ENCODE peak calls at places on chromosomes 3 and 15, in ten cellular contexts. A, K, H, V, C, I, Q, F, Z and S are unnamed samples.

GRCh38 chr3:16741890-16742289 is 136.7 kb upstream of the DAZL start:
- DNase-seq in A (no peak), F (no peak), Z (peak), I (no peak), V (no peak), H (peak), K (no peak), C (no peak), Q (no peak), S (no peak)

GRCh38 chr3:187139126-187139894 is at the start of gene RPL39L:
- DNase-seq in H (peak), K (no peak), Z (peak), I (peak), V (peak), Q (peak), C (peak), A (peak), F (peak), S (peak)

GRCh38 chr3:191775451-191776233 is 314.7 kb downstream of the PYDC2 start:
- DNase-seq in I (no peak), V (peak), H (peak), K (no peak), Q (no peak), F (no peak), A (no peak), C (no peak), Z (no peak), S (no peak)

GRCh38 chr15:42159381-42160015 is 3.1 kb upstream of the PLA2G4F start:
- DNase-seq in F (no peak), K (no peak), Q (no peak), Z (peak), A (no peak), I (no peak), H (no peak), V (no peak), C (no peak), S (no peak)

GRCh38 chr3:134988666-134989065 is 193.6 kb downstream of the EPHB1 start:
- DNase-seq in V (no peak), H (peak), I (no peak), K (no peak), Q (no peak), F (no peak), C (no peak), A (no peak), Z (peak), S (no peak)

GRCh38 chr3:14330508-14330907 is 71.9 kb upstream of the SLC6A6 start:
- DNase-seq in K (no peak), H (no peak), Z (no peak), C (no peak), F (no peak), Q (no peak), A (no peak), V (no peak), I (no peak), S (no peak)

GRCh38 chr3:185717121-185717520 is 107.7 kb downstream of the IGF2BP2 start:
- DNase-seq in C (no peak), I (no peak), F (no peak), K (no peak), Q (no peak), H (peak), Z (no peak), V (peak), A (peak), S (no peak)

GRCh38 chr15:57892181-57892580 is 173.3 kb downstream of the ALDH1A2 start:
- DNase-seq in A (no peak), Z (no peak), K (no peak), H (no peak), V (peak), C (no peak), F (no peak), I (no peak), Q (no peak), S (no peak)

GRCh38 chr3:172225215-172225707 is 185.9 kb downstream of the FNDC3B start:
- DNase-seq in C (no peak), V (no peak), Q (no peak), F (no peak), H (no peak), A (no peak), K (no peak), I (no peak), Z (no peak), S (no peak)

GRCh38 chr3:108334698-108335097 is 38.4 kb downstream of the HHLA2 start:
- DNase-seq in Z (no peak), V (peak), H (peak), K (no peak), A (no peak), C (no peak), Q (no peak), I (no peak), F (no peak), S (no peak)

GRCh38 chr15:86916671-86917450 is 837.2 kb downstream of the AGBL1 start:
- DNase-seq in I (no peak), K (no peak), H (no peak), C (peak), Z (peak), Q (peak), A (no peak), F (no peak), V (no peak), S (peak)

GRCh38 chr3:143847787-143848631 is at the start of gene SLC9A9:
- DNase-seq in K (no peak), I (no peak), H (peak), Z (peak), V (peak), C (peak), A (peak), Q (peak), F (peak), S (peak)

GRCh38 chr3:123791417-123791816 is 92.7 kb downstream of the MYLK start:
- DNase-seq in V (no peak), A (peak), F (no peak), I (no peak), Q (no peak), C (no peak), Z (no peak), H (peak), K (no peak), S (no peak)

GRCh38 chr3:170458285-170458684 is 39.6 kb downstream of the CLDN11 start:
- DNase-seq in C (no peak), V (peak), A (no peak), H (no peak), F (no peak), K (no peak), Z (no peak), I (no peak), Q (no peak), S (no peak)

GRCh38 chr3:194985031-194985578 is 285.9 kb downstream of the XXYLT1 start:
- DNase-seq in C (no peak), V (peak), K (no peak), Q (peak), Z (peak), I (peak), H (peak), F (no peak), A (peak), S (peak)

GRCh38 chr3:4982773-4983738 is 3.8 kb downstream of the BHLHE40 start:
- DNase-seq in V (peak), Z (no peak), H (no peak), A (no peak), C (no peak), I (no peak), Q (no peak), K (no peak), F (no peak), S (no peak)

GRCh38 chr3:195817578-195818135 is 5.9 kb upstream of the MUC4 start:
- DNase-seq in A (no peak), H (no peak), F (no peak), K (no peak), V (no peak), Q (peak), C (no peak), I (peak), Z (no peak), S (no peak)

GRCh38 chr15:94584833-94585244 is 353.5 kb downstream of the MCTP2 start:
- DNase-seq in I (no peak), V (no peak), H (peak), A (no peak), K (no peak), F (no peak), C (no peak), Z (no peak), Q (no peak), S (no peak)

GRCh38 chr15:79394231-79394630 is 37.9 kb upstream of the MINAR1 start:
- DNase-seq in H (peak), C (no peak), Z (no peak), A (peak), V (no peak), F (no peak), Q (no peak), K (no peak), I (no peak), S (no peak)

GRCh38 chr15:79332824-79333510 is 22.1 kb downstream of the TMED3 start:
- DNase-seq in H (no peak), Z (no peak), K (no peak), A (no peak), C (no peak), I (no peak), Q (no peak), F (no peak), V (peak), S (no peak)

GRCh38 chr3:10374311-10374710 is 53.4 kb upstream of the SEC13 start:
- DNase-seq in A (no peak), Z (no peak), Q (no peak), V (no peak), K (no peak), F (no peak), C (no peak), H (no peak), I (no peak), S (no peak)

GRCh38 chr3:57179580-57180410 is 14.6 kb upstream of the IL17RD start:
- DNase-seq in Z (no peak), V (peak), K (no peak), H (no peak), C (no peak), Q (peak), F (no peak), I (no peak), A (peak), S (no peak)

GRCh38 chr3:170724599-170724998 is 138.7 kb upstream of the SLC7A14 start:
- DNase-seq in F (no peak), Q (no peak), C (no peak), I (no peak), Z (no peak), V (peak), K (no peak), H (peak), A (no peak), S (peak)

GRCh38 chr3:129360224-129360623 is 68.2 kb downstream of the EFCAB12 start:
- DNase-seq in H (no peak), A (no peak), K (peak), I (no peak), F (no peak), Z (peak), V (no peak), Q (peak), C (no peak), S (no peak)

GRCh38 chr15:67832031-67832551 is 6.8 kb downstream of the SKOR1 start:
- DNase-seq in Z (no peak), H (no peak), A (no peak), F (no peak), C (no peak), V (no peak), I (peak), K (peak), Q (peak), S (no peak)

GRCh38 chr3:6799264-6799915 is 61.5 kb upstream of the GRM7 start:
- DNase-seq in C (no peak), A (no peak), H (no peak), V (peak), I (no peak), Z (peak), F (peak), K (peak), Q (peak), S (peak)

GRCh38 chr3:191952609-191953008 is 491.6 kb downstream of the PYDC2 start:
- DNase-seq in C (no peak), H (no peak), A (no peak), V (no peak), F (no peak), I (no peak), Z (no peak), K (no peak), Q (no peak), S (no peak)

GRCh38 chr3:20041197-20041780 is 1.0 kb downstream of the KAT2B start:
- DNase-seq in H (peak), V (no peak), C (peak), I (peak), Z (peak), K (peak), F (peak), Q (peak), A (no peak), S (peak)

GRCh38 chr3:37902674-37903073 is 41.0 kb downstream of the CTDSPL start:
- DNase-seq in H (no peak), Q (no peak), Z (no peak), K (no peak), I (no peak), F (no peak), A (no peak), V (no peak), C (no peak), S (no peak)

GRCh38 chr3:72812201-72812600 is 36.0 kb downstream of the SHQ1 start:
- DNase-seq in F (no peak), Z (no peak), I (no peak), H (no peak), C (no peak), Q (no peak), A (no peak), K (no peak), V (no peak), S (no peak)

GRCh38 chr3:60316121-60316783 is 935.0 kb downstream of the FHIT start:
- DNase-seq in K (no peak), V (no peak), H (peak), Q (no peak), A (peak), F (no peak), I (no peak), C (no peak), Z (no peak), S (no peak)

GRCh38 chr15:98776607-98777281 is 128.4 kb downstream of the IGF1R start:
- DNase-seq in A (no peak), Z (peak), C (no peak), I (no peak), H (peak), F (no peak), K (peak), Q (no peak), V (no peak), S (peak)

GRCh38 chr3:99712291-99712954 is 74.0 kb downstream of the COL8A1 start:
- DNase-seq in Z (no peak), Q (no peak), I (no peak), C (no peak), K (no peak), V (no peak), H (no peak), A (no peak), F (no peak), S (no peak)
- H3K27ac ChIP-seq in Z (no peak), Q (no peak), I (no peak), C (no peak), K (no peak), V (no peak), H (no peak), A (no peak), F (no peak), S (no peak)

DNA sequence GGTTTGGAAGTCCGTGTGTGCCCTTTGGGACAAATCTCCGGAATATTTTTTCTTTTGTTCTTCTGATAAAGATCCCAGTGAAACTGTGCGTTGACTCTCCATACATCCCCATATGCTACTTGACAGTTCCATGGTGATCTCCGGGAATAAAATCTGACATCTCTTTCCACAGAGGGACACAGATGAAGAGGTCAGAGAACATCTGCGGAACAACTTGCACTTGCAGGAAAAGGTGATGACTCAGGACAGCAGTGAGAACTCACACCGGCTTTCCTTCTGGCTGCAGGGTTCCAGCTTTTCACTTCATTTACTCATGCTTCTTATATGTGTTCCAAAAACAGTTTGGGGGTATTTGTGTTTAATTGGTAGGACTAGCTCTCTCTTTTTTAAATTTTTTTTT is 157.5 kb upstream of the CHRM5 start:
- DNase-seq in V (no peak), I (no peak), A (no peak), H (no peak), Z (no peak), C (no peak), K (no peak), Q (no peak), F (no peak), S (no peak)
- H3K27ac ChIP-seq in V (no peak), I (no peak), A (no peak), H (no peak), Z (no peak), C (no peak), K (no peak), Q (no peak), F (no peak), S (no peak)

GRCh38 chr3:138124689-138125420 is 7.3 kb downstream of the A4GNT start:
- DNase-seq in V (no peak), F (no peak), A (no peak), K (no peak), Q (no peak), H (peak), I (no peak), C (no peak), Z (no peak), S (no peak)
- H3K27ac ChIP-seq in V (no peak), F (no peak), A (peak), K (no peak), Q (no peak), H (no peak), I (no peak), C (no peak), Z (no peak), S (peak)

DNA sequence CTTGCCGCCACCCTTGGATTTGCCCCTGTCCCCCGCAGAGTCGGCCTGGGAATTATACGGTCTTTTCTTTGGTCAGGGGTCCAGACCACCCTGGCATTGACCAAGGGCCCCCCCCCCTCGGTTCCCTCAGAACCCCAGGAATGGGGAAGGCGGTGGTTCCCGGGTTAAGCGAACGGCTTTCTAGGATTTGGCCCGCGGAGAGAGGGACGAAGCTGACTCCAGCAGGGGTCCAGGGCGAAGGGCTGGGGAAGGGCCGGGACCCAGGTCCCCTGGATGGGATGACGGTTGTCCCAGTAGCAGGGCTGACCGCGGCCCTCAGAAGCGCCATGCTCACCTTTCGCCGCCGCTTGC is 282 bp downstream of the RRP9 start:
- DNase-seq in F (no peak), I (no peak), K (no peak), V (no peak), H (no peak), Q (no peak), Z (no peak), A (no peak), C (no peak), S (no peak)
- H3K27ac ChIP-seq in F (peak), I (peak), K (peak), V (no peak), H (peak), Q (no peak), Z (peak), A (peak), C (no peak), S (peak)

GRCh38 chr15:62999178-62999577 is 43.4 kb upstream of the TPM1 start:
- DNase-seq in K (no peak), A (no peak), F (no peak), I (no peak), V (no peak), C (no peak), Z (no peak), Q (no peak), H (no peak), S (no peak)

GRCh38 chr15:62997441-62997840 is 45.1 kb upstream of the TPM1 start:
- DNase-seq in F (no peak), I (no peak), C (no peak), A (no peak), V (no peak), Z (no peak), K (no peak), H (no peak), Q (no peak), S (no peak)

GRCh38 chr15:62998262-62998909 is 44.2 kb upstream of the TPM1 start:
- DNase-seq in V (no peak), I (no peak), Q (no peak), F (no peak), K (no peak), Z (no peak), C (no peak), H (no peak), A (no peak), S (no peak)

GRCh38 chr15:62999923-63000484 is 42.5 kb upstream of the TPM1 start:
- DNase-seq in Z (no peak), C (no peak), K (peak), A (no peak), H (no peak), Q (peak), I (no peak), F (no peak), V (no peak), S (no peak)

DNA sequence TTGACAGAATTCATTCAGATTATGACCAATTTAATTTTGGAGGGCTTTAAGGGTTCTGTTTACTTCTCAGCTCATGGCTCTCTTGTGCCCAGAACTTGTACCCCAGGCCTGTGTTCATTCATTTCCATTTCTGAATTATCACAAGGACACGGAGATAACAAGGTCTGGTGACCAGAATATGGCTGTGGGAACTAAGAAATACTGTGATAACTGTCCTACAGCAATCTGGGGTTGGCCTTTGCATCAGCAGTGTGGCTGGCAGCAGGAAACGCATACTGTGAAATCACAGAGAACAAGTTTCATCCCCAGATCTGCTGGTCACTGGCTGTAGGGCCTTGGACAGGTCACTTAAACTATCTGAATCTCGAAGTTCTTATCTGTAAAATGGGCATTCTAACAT is 41.8 kb upstream of the TPM1 start:
- DNase-seq in K (no peak), F (no peak), C (no peak), Z (no peak), Q (no peak), H (no peak), I (no peak), V (no peak), A (no peak), S (no peak)
- H3K27ac ChIP-seq in K (no peak), F (no peak), C (no peak), Z (peak), Q (peak), H (no peak), I (no peak), V (no peak), A (no peak), S (no peak)

GRCh38 chr3:136186330-136186729 is 9.8 kb downstream of the MSL2 start:
- DNase-seq in C (no peak), A (no peak), H (no peak), Z (no peak), V (peak), Q (no peak), I (no peak), K (no peak), F (no peak), S (no peak)
- H3K27ac ChIP-seq in C (no peak), A (no peak), H (no peak), Z (no peak), V (peak), Q (no peak), I (no peak), K (no peak), F (no peak), S (no peak)

GRCh38 chr3:9314796-9315195 is 48.1 kb upstream of the THUMPD3 start:
- DNase-seq in H (no peak), I (no peak), K (no peak), Q (no peak), Z (no peak), V (no peak), A (no peak), C (no peak), F (no peak), S (no peak)
- H3K27ac ChIP-seq in H (no peak), I (no peak), K (no peak), Q (no peak), Z (no peak), V (no peak), A (no peak), C (no peak), F (no peak), S (no peak)